ENCODE peak calls at places on chromosomes 2 and 18, in ten cellular contexts. One of them, this sample, is unnamed.

GRCh38 chr2:82656370-82656769 is 1802.7 kb downstream of the SUCLG1 start:
- DNase-seq in gastrocnemius medialis: no peak
- DNase-seq in cardiac muscle cell: peak; percentile 14
- DNase-seq in small intestine: no peak
- DNase-seq in fibroblast of pulmonary artery: peak; percentile 53
- DNase-seq in neural progenitor cell: no peak
- DNase-seq in bronchial epithelial cell: no peak
- DNase-seq in osteoblast: no peak
- DNase-seq in A549: no peak
- DNase-seq in ovary: no peak
- DNase-seq in this sample: no peak

GRCh38 chr18:5466256-5466655 is 77.5 kb downstream of the EPB41L3 start:
- DNase-seq in gastrocnemius medialis: no peak
- DNase-seq in cardiac muscle cell: no peak
- DNase-seq in small intestine: no peak
- DNase-seq in fibroblast of pulmonary artery: no peak
- DNase-seq in neural progenitor cell: no peak
- DNase-seq in bronchial epithelial cell: no peak
- DNase-seq in osteoblast: no peak
- DNase-seq in A549: no peak
- DNase-seq in ovary: no peak
- DNase-seq in this sample: no peak

GRCh38 chr2:183665403-183665802 is 541.2 kb downstream of the NUP35 start:
- DNase-seq in gastrocnemius medialis: peak; percentile 24
- DNase-seq in cardiac muscle cell: no peak
- DNase-seq in small intestine: no peak
- DNase-seq in fibroblast of pulmonary artery: no peak
- DNase-seq in neural progenitor cell: peak; percentile 18
- DNase-seq in bronchial epithelial cell: no peak
- DNase-seq in osteoblast: no peak
- DNase-seq in A549: no peak
- DNase-seq in ovary: no peak
- DNase-seq in this sample: no peak

GRCh38 chr2:26612522-26613240 is 28.5 kb downstream of the CIB4 start:
- DNase-seq in gastrocnemius medialis: peak; percentile 26
- DNase-seq in cardiac muscle cell: peak; percentile 31
- DNase-seq in small intestine: peak; percentile 45
- DNase-seq in fibroblast of pulmonary artery: peak; percentile 16
- DNase-seq in neural progenitor cell: no peak
- DNase-seq in bronchial epithelial cell: no peak
- DNase-seq in osteoblast: no peak
- DNase-seq in A549: no peak
- DNase-seq in ovary: no peak
- DNase-seq in this sample: no peak

GRCh38 chr2:109376796-109377495 is 236.8 kb downstream of the SEPTIN10 start:
- DNase-seq in gastrocnemius medialis: no peak
- DNase-seq in cardiac muscle cell: no peak
- DNase-seq in small intestine: no peak
- DNase-seq in fibroblast of pulmonary artery: no peak
- DNase-seq in neural progenitor cell: no peak
- DNase-seq in bronchial epithelial cell: no peak
- DNase-seq in osteoblast: peak; percentile 80
- DNase-seq in A549: no peak
- DNase-seq in ovary: no peak
- DNase-seq in this sample: no peak

GRCh38 chr2:172100080-172101007 is 2.4 kb downstream of the DLX2 start:
- DNase-seq in gastrocnemius medialis: no peak
- DNase-seq in cardiac muscle cell: no peak
- DNase-seq in small intestine: no peak
- DNase-seq in fibroblast of pulmonary artery: no peak
- DNase-seq in neural progenitor cell: peak; percentile 64
- DNase-seq in bronchial epithelial cell: no peak
- DNase-seq in osteoblast: peak; percentile 60
- DNase-seq in A549: no peak
- DNase-seq in ovary: peak; percentile 20
- DNase-seq in this sample: no peak

GRCh38 chr2:12861344-12861942 is 144.7 kb downstream of the TRIB2 start:
- DNase-seq in gastrocnemius medialis: no peak
- DNase-seq in cardiac muscle cell: peak; percentile 56
- DNase-seq in small intestine: peak; percentile 12
- DNase-seq in fibroblast of pulmonary artery: peak; percentile 63
- DNase-seq in neural progenitor cell: no peak
- DNase-seq in bronchial epithelial cell: peak; percentile 86
- DNase-seq in osteoblast: no peak
- DNase-seq in A549: no peak
- DNase-seq in ovary: no peak
- DNase-seq in this sample: no peak

GRCh38 chr18:35582310-35582682 is 756 bp downstream of the GALNT1 start:
- DNase-seq in gastrocnemius medialis: no peak
- DNase-seq in cardiac muscle cell: no peak
- DNase-seq in small intestine: no peak
- DNase-seq in fibroblast of pulmonary artery: no peak
- DNase-seq in neural progenitor cell: no peak
- DNase-seq in bronchial epithelial cell: no peak
- DNase-seq in osteoblast: peak; percentile 93
- DNase-seq in A549: no peak
- DNase-seq in ovary: no peak
- DNase-seq in this sample: no peak

GRCh38 chr2:130768191-130768855 is 13.0 kb downstream of the AMER3 start:
- DNase-seq in gastrocnemius medialis: no peak
- DNase-seq in cardiac muscle cell: no peak
- DNase-seq in small intestine: no peak
- DNase-seq in fibroblast of pulmonary artery: no peak
- DNase-seq in neural progenitor cell: no peak
- DNase-seq in bronchial epithelial cell: no peak
- DNase-seq in osteoblast: peak; percentile 74
- DNase-seq in A549: no peak
- DNase-seq in ovary: no peak
- DNase-seq in this sample: no peak

GRCh38 chr2:130767408-130767775 is 12.1 kb downstream of the AMER3 start:
- DNase-seq in gastrocnemius medialis: no peak
- DNase-seq in cardiac muscle cell: no peak
- DNase-seq in small intestine: no peak
- DNase-seq in fibroblast of pulmonary artery: no peak
- DNase-seq in neural progenitor cell: no peak
- DNase-seq in bronchial epithelial cell: no peak
- DNase-seq in osteoblast: peak; percentile 62
- DNase-seq in A549: no peak
- DNase-seq in ovary: no peak
- DNase-seq in this sample: no peak

GRCh38 chr2:130766037-130766436 is 10.7 kb downstream of the AMER3 start:
- DNase-seq in gastrocnemius medialis: no peak
- DNase-seq in cardiac muscle cell: no peak
- DNase-seq in small intestine: no peak
- DNase-seq in fibroblast of pulmonary artery: no peak
- DNase-seq in neural progenitor cell: no peak
- DNase-seq in bronchial epithelial cell: no peak
- DNase-seq in osteoblast: peak; percentile 27
- DNase-seq in A549: no peak
- DNase-seq in ovary: no peak
- DNase-seq in this sample: no peak

GRCh38 chr2:130765464-130765863 is 10.1 kb downstream of the AMER3 start:
- DNase-seq in gastrocnemius medialis: no peak
- DNase-seq in cardiac muscle cell: no peak
- DNase-seq in small intestine: no peak
- DNase-seq in fibroblast of pulmonary artery: no peak
- DNase-seq in neural progenitor cell: no peak
- DNase-seq in bronchial epithelial cell: no peak
- DNase-seq in osteoblast: peak; percentile 41
- DNase-seq in A549: no peak
- DNase-seq in ovary: no peak
- DNase-seq in this sample: no peak

DNA sequence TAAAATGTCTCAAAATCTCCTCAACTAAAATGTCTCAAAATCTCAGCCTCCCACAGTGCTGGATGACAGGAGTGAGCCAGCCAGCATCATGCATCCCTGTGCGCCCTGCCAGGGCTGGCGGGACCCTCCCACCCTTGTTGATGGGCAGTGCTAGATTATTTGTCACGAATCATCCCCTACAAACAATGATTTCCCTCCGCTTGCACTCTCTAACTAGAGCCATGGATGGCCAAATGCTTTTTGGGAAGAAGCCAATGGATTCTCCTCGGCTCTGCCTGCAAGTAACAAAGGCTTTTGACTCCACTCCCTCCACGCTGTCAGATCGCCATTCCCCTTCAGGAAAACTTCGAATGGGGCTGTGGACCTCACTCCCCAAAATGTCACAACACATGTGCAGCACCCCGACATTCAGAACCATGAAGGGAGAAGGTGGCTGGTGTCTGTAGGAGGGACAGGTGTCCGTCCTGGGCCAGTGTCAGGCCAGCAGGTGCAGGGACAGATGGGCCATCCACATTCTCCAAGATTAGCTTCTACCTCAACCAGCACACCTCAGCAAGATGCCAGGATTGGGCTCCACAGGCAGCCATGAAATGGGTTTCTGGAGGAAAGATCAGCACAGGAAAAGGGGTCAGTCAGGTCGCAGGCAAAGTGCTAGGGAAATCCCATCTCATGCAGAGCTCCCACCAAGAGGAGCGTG is 11.5 kb downstream of the AMER3 start:
- DNase-seq in gastrocnemius medialis: no peak
- DNase-seq in cardiac muscle cell: no peak
- DNase-seq in small intestine: no peak
- DNase-seq in fibroblast of pulmonary artery: no peak
- DNase-seq in neural progenitor cell: no peak
- DNase-seq in bronchial epithelial cell: no peak
- DNase-seq in osteoblast: no peak
- DNase-seq in A549: no peak
- DNase-seq in ovary: no peak
- DNase-seq in this sample: no peak
- H3K4me3 ChIP-seq in gastrocnemius medialis: no peak overlapping the region
- H3K4me3 ChIP-seq in cardiac muscle cell: no peak overlapping the region
- H3K4me3 ChIP-seq in small intestine: no peak overlapping the region
- H3K4me3 ChIP-seq in fibroblast of pulmonary artery: no peak overlapping the region
- H3K4me3 ChIP-seq in neural progenitor cell: no peak overlapping the region
- H3K4me3 ChIP-seq in bronchial epithelial cell: no peak overlapping the region
- H3K4me3 ChIP-seq in osteoblast: no peak overlapping the region
- H3K4me3 ChIP-seq in A549: no peak overlapping the region
- H3K4me3 ChIP-seq in ovary: no peak overlapping the region
- H3K4me3 ChIP-seq in this sample: no peak overlapping the region

GRCh38 chr2:119402106-119402505 is 29.5 kb upstream of the TMEM37 start:
- DNase-seq in gastrocnemius medialis: no peak
- DNase-seq in cardiac muscle cell: no peak
- DNase-seq in small intestine: no peak
- DNase-seq in fibroblast of pulmonary artery: no peak
- DNase-seq in neural progenitor cell: no peak
- DNase-seq in bronchial epithelial cell: no peak
- DNase-seq in osteoblast: no peak
- DNase-seq in A549: no peak
- DNase-seq in ovary: no peak
- DNase-seq in this sample: no peak
- H3K4me3 ChIP-seq in gastrocnemius medialis: no peak overlapping the region
- H3K4me3 ChIP-seq in cardiac muscle cell: no peak overlapping the region
- H3K4me3 ChIP-seq in small intestine: no peak overlapping the region
- H3K4me3 ChIP-seq in fibroblast of pulmonary artery: no peak overlapping the region
- H3K4me3 ChIP-seq in neural progenitor cell: no peak overlapping the region
- H3K4me3 ChIP-seq in bronchial epithelial cell: no peak overlapping the region
- H3K4me3 ChIP-seq in osteoblast: no peak overlapping the region
- H3K4me3 ChIP-seq in A549: no peak overlapping the region
- H3K4me3 ChIP-seq in ovary: no peak overlapping the region
- H3K4me3 ChIP-seq in this sample: no peak overlapping the region

GRCh38 chr18:55420665-55420964 is 167.4 kb downstream of the TCF4 start:
- DNase-seq in gastrocnemius medialis: no peak
- DNase-seq in cardiac muscle cell: no peak
- DNase-seq in small intestine: no peak
- DNase-seq in fibroblast of pulmonary artery: no peak
- DNase-seq in neural progenitor cell: no peak
- DNase-seq in bronchial epithelial cell: no peak
- DNase-seq in osteoblast: no peak
- DNase-seq in A549: no peak
- DNase-seq in ovary: no peak
- DNase-seq in this sample: no peak

GRCh38 chr18:55419132-55419938 is 168.7 kb downstream of the TCF4 start:
- DNase-seq in gastrocnemius medialis: peak; percentile 16
- DNase-seq in cardiac muscle cell: no peak
- DNase-seq in small intestine: no peak
- DNase-seq in fibroblast of pulmonary artery: peak; percentile 47
- DNase-seq in neural progenitor cell: peak; percentile 31
- DNase-seq in bronchial epithelial cell: peak; percentile 13
- DNase-seq in osteoblast: no peak
- DNase-seq in A549: no peak
- DNase-seq in ovary: no peak
- DNase-seq in this sample: no peak

GRCh38 chr18:55418439-55418838 is 169.6 kb downstream of the TCF4 start:
- DNase-seq in gastrocnemius medialis: no peak
- DNase-seq in cardiac muscle cell: no peak
- DNase-seq in small intestine: no peak
- DNase-seq in fibroblast of pulmonary artery: no peak
- DNase-seq in neural progenitor cell: no peak
- DNase-seq in bronchial epithelial cell: no peak
- DNase-seq in osteoblast: no peak
- DNase-seq in A549: no peak
- DNase-seq in ovary: no peak
- DNase-seq in this sample: no peak

GRCh38 chr18:55420977-55421611 is 166.9 kb downstream of the TCF4 start:
- DNase-seq in gastrocnemius medialis: no peak
- DNase-seq in cardiac muscle cell: no peak
- DNase-seq in small intestine: no peak
- DNase-seq in fibroblast of pulmonary artery: no peak
- DNase-seq in neural progenitor cell: no peak
- DNase-seq in bronchial epithelial cell: no peak
- DNase-seq in osteoblast: no peak
- DNase-seq in A549: no peak
- DNase-seq in ovary: no peak
- DNase-seq in this sample: no peak

GRCh38 chr18:55419939-55420664 is 167.9 kb downstream of the TCF4 start:
- DNase-seq in gastrocnemius medialis: no peak
- DNase-seq in cardiac muscle cell: no peak
- DNase-seq in small intestine: no peak
- DNase-seq in fibroblast of pulmonary artery: no peak
- DNase-seq in neural progenitor cell: peak; percentile 46
- DNase-seq in bronchial epithelial cell: peak; percentile 17
- DNase-seq in osteoblast: peak; percentile 35
- DNase-seq in A549: no peak
- DNase-seq in ovary: no peak
- DNase-seq in this sample: no peak
- H3K4me3 ChIP-seq in gastrocnemius medialis: peak overlapping the region; percentile 52
- H3K4me3 ChIP-seq in cardiac muscle cell: no peak overlapping the region
- H3K4me3 ChIP-seq in small intestine: no peak overlapping the region
- H3K4me3 ChIP-seq in fibroblast of pulmonary artery: peak overlapping the region; percentile 22
- H3K4me3 ChIP-seq in neural progenitor cell: no peak overlapping the region
- H3K4me3 ChIP-seq in bronchial epithelial cell: peak overlapping the region; percentile 17
- H3K4me3 ChIP-seq in osteoblast: peak overlapping the region; percentile 70
- H3K4me3 ChIP-seq in A549: no peak overlapping the region
- H3K4me3 ChIP-seq in ovary: no peak overlapping the region
- H3K4me3 ChIP-seq in this sample: no peak overlapping the region

DNA sequence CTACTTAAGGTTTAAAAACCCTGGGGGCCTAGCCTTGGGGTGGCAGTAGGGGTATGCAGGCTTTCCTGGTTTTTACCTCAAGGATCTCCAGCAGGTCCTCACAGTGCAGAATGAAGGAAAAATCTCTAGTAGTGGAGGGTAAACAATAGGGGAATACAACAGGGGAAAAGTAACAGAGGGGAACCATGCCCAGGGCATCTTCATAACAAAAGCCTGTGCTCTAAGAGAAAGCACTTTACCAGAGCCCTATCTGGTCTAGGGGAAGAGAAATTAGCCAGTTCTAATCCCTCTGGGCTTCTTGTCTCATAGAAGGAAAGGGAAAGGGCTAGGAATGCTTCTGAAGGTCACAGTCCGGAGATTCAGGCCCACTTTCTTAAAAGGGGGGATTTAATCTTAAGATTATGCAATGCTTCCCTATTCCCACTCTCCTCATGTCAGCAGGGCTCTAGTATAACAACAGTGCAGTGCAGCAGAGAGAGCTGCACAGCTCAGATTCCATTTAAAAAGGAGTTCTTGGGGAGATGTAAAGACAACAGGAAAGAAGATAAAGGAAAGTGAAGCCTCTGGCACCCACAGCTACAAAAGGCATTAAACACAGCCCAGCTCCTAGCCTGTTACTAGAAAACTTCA is 149.0 kb upstream of the CYP1B1 start:
- DNase-seq in gastrocnemius medialis: no peak
- DNase-seq in cardiac muscle cell: peak; percentile 34
- DNase-seq in small intestine: no peak
- DNase-seq in fibroblast of pulmonary artery: no peak
- DNase-seq in neural progenitor cell: peak; percentile 48
- DNase-seq in bronchial epithelial cell: no peak
- DNase-seq in osteoblast: no peak
- DNase-seq in A549: no peak
- DNase-seq in ovary: no peak
- DNase-seq in this sample: no peak
- H3K4me3 ChIP-seq in gastrocnemius medialis: no peak overlapping the region
- H3K4me3 ChIP-seq in cardiac muscle cell: no peak overlapping the region
- H3K4me3 ChIP-seq in small intestine: no peak overlapping the region
- H3K4me3 ChIP-seq in fibroblast of pulmonary artery: no peak overlapping the region
- H3K4me3 ChIP-seq in neural progenitor cell: no peak overlapping the region
- H3K4me3 ChIP-seq in bronchial epithelial cell: no peak overlapping the region
- H3K4me3 ChIP-seq in osteoblast: no peak overlapping the region
- H3K4me3 ChIP-seq in A549: no peak overlapping the region
- H3K4me3 ChIP-seq in ovary: no peak overlapping the region
- H3K4me3 ChIP-seq in this sample: no peak overlapping the region

This sample was measured in Jurkat, Clone E6-1.